ENCODE peak calls at places on chromosome 16, in seven cellular contexts. Y, C, H, N, X, T and D are unnamed samples. For H3K4me1, the result is how much of the 10 kb centered on the place peaks cover.

GRCh38 chr16:86508947-86509758 is 1.2 kb upstream of the FOXF1 start:
- DNase-seq in X (peak), H (peak), Y (no peak), C (no peak), T (no peak), N (no peak), D (no peak)

GRCh38 chr16:49492896-49493620 is 119.5 kb downstream of the C16orf78 start:
- DNase-seq in Y (no peak), X (no peak), T (no peak), C (no peak), N (no peak), H (no peak), D (no peak)

GRCh38 chr16:4297480-4297879 is 18.4 kb upstream of the GLIS2 start:
- DNase-seq in H (no peak), X (no peak), T (no peak), C (no peak), Y (no peak), N (no peak), D (no peak)

GRCh38 chr16:27169511-27170071 is 33.7 kb upstream of the KDM8 start:
- DNase-seq in H (no peak), T (no peak), X (no peak), Y (no peak), N (no peak), C (no peak), D (no peak)

GRCh38 chr16:22191966-22192260 is 14.2 kb upstream of the EEF2K start:
- DNase-seq in X (no peak), H (peak), Y (no peak), C (no peak), T (no peak), N (peak), D (no peak)

GRCh38 chr16:86595983-86596605 is 17.7 kb downstream of the FOXL1 start:
- DNase-seq in Y (no peak), H (no peak), N (no peak), C (no peak), X (no peak), T (no peak), D (no peak)

GRCh38 chr16:50467943-50468748 is 80.0 kb upstream of the NKD1 start:
- DNase-seq in X (no peak), T (no peak), Y (no peak), H (peak), C (no peak), N (peak), D (peak)

GRCh38 chr16:79559532-79559931 is 41.0 kb downstream of the MAF start:
- DNase-seq in H (no peak), C (no peak), N (no peak), X (no peak), Y (no peak), T (no peak), D (no peak)

GRCh38 chr16:82301108-82301755 is 131.2 kb upstream of the MPHOSPH6 start:
- DNase-seq in T (no peak), C (no peak), Y (no peak), N (no peak), H (no peak), X (no peak), D (no peak)

GRCh38 chr16:78377312-78377711 is 277.9 kb downstream of the WWOX start:
- DNase-seq in X (no peak), H (no peak), C (no peak), T (no peak), N (no peak), Y (no peak), D (no peak)

GRCh38 chr16:70253291-70254094 is 1.8 kb upstream of the EXOSC6 start:
- DNase-seq in N (peak), T (peak), Y (no peak), C (no peak), H (no peak), X (no peak), D (peak)
- TF ChIP-seq CTCF in N (peak), T (peak), Y (peak), C (peak), H (no peak), X (peak), D (peak)

GRCh38 chr16:17468611-17469010 is 2.1 kb downstream of the XYLT1 start:
- DNase-seq in T (no peak), N (no peak), X (no peak), Y (no peak), H (no peak), C (no peak), D (no peak)
- H3K4me3 ChIP-seq in T (peak), N (peak), X (peak), Y (peak), H (peak), C (peak), D (no peak)

GRCh38 chr16:17368511-17368910 is 102.2 kb downstream of the XYLT1 start:
- DNase-seq in N (no peak), C (no peak), T (no peak), X (no peak), H (no peak), Y (no peak), D (no peak)
- H3K4me1 ChIP-seq in N (under half), C (under half), T (under half), X (under half), H (under half), Y (under half), D (under half)

GRCh38 chr16:63326736-63327339 is 1290.6 kb upstream of the CDH8 start:
- DNase-seq in C (no peak), H (no peak), T (no peak), N (no peak), X (no peak), Y (no peak), D (no peak)

GRCh38 chr16:63324306-63324705 is 1288.1 kb upstream of the CDH8 start:
- DNase-seq in H (no peak), Y (no peak), C (no peak), X (no peak), T (no peak), N (no peak), D (no peak)

GRCh38 chr16:63323722-63324121 is 1287.5 kb upstream of the CDH8 start:
- DNase-seq in N (no peak), Y (no peak), T (no peak), C (no peak), X (no peak), H (no peak), D (no peak)

DNA sequence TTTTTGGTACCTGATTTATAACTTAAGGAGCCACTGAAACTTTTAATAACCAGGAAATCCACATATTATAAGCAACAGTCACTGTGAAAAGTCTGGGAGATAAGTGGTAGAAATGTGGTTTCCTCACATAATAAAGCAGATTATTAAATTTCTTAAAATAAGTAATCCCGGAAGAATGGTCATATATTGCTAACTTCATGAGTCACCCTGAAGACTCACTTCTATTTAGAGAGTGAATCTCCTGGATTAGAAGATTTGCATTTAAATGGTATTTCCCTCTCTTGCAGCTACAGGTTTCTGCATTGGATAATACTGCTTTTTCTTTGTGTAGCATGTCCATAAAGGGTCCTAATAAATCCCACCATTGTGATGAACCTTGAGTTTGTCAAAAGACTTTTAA is 1286.8 kb upstream of the CDH8 start:
- DNase-seq in X (no peak), C (no peak), T (no peak), Y (no peak), N (no peak), H (no peak), D (no peak)
- TF ChIP-seq CTCF in X (no peak), C (no peak), T (no peak), Y (no peak), N (no peak), H (no peak), D (no peak)

GRCh38 chr16:66872524-66872923 is 7.8 kb upstream of the PDP2 start:
- DNase-seq in H (no peak), C (no peak), N (no peak), Y (no peak), X (no peak), T (no peak), D (no peak)
- H3K4me3 ChIP-seq in H (peak), C (peak), N (peak), Y (peak), X (peak), T (peak), D (peak)

GRCh38 chr16:11725457-11725856 is 17.2 kb downstream of the TXNDC11 start:
- DNase-seq in T (no peak), X (no peak), Y (no peak), C (no peak), N (no peak), H (no peak), D (no peak)

GRCh38 chr16:11722468-11722808 is 20.2 kb downstream of the TXNDC11 start:
- DNase-seq in H (no peak), Y (no peak), T (no peak), C (no peak), N (no peak), X (no peak), D (no peak)

GRCh38 chr16:11726008-11726407 is 16.6 kb downstream of the TXNDC11 start:
- DNase-seq in N (no peak), C (no peak), H (no peak), Y (no peak), X (no peak), T (no peak), D (no peak)

GRCh38 chr16:11719171-11719570 is 23.5 kb downstream of the TXNDC11 start:
- DNase-seq in X (no peak), N (no peak), H (no peak), T (no peak), C (no peak), Y (no peak), D (no peak)

DNA sequence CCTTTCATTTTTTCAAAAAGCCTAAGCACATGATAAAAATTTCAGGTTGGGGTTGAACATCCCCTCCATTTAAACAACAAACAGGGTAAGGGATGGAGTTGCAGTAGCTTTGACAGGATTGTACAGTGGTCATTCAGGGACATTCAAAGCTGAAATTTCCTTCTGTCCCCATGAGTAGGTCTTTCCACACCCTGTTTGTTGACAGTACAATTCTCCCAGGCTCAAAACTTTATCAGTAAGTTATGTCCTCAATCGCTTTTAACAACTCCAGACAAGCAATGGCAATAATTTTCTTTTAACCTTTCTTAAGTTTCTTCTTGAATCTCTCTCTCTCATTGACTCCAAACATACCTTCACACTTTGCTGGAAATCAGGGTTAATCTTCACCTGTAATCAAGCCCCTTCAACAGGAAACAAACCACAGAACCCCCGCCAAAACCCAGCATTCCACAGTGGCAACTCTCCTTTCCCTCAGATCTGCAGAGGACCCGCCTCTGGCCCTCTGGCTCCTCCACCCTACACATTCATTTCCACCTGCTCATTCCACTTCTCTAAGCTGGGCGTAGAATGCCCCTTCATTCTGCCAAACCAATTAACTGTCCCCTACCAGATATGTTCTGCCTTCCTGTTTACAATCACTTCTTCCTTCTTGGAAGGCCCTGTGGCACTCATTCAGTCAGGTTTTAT is 20.7 kb downstream of the TXNDC11 start:
- DNase-seq in X (no peak), Y (no peak), N (no peak), H (no peak), C (no peak), T (no peak), D (no peak)
- H3K4me1 ChIP-seq in X (under half), Y (under half), N (under half), H (under half), C (under half), T (under half), D (under half)

GRCh38 chr16:24537474-24538337 is 1.7 kb upstream of the RBBP6 start:
- DNase-seq in H (no peak), T (no peak), X (no peak), Y (no peak), C (no peak), N (no peak), D (peak)

GRCh38 chr16:24534634-24535033 is 4.7 kb upstream of the RBBP6 start:
- DNase-seq in N (no peak), X (no peak), C (no peak), Y (no peak), H (no peak), T (no peak), D (no peak)

GRCh38 chr16:24538756-24539294 is 541 bp upstream of the RBBP6 start:
- DNase-seq in H (no peak), X (no peak), N (no peak), C (no peak), T (peak), Y (no peak), D (no peak)

GRCh38 chr16:24536671-24537070 is 2.7 kb upstream of the RBBP6 start:
- DNase-seq in Y (no peak), H (no peak), C (no peak), T (no peak), N (no peak), X (no peak), D (no peak)

GRCh38 chr16:24535827-24536226 is 3.5 kb upstream of the RBBP6 start:
- DNase-seq in T (no peak), Y (no peak), N (no peak), H (no peak), X (no peak), C (no peak), D (no peak)
- TF ChIP-seq CTCF in T (no peak), Y (no peak), N (peak), H (no peak), X (no peak), C (no peak), D (no peak)

GRCh38 chr16:6692874-6693273 is 639.8 kb upstream of the RBFOX1 start:
- DNase-seq in C (no peak), H (no peak), X (no peak), T (no peak), Y (no peak), N (no peak), D (no peak)
- H3K4me3 ChIP-seq in C (no peak), H (no peak), X (no peak), T (no peak), Y (no peak), N (no peak), D (no peak)

GRCh38 chr16:31875112-31875803 is 1.7 kb downstream of the ZNF267 start:
- DNase-seq in Y (no peak), X (no peak), T (no peak), C (no peak), H (no peak), N (no peak), D (no peak)

GRCh38 chr16:31871510-31871909 is 2.1 kb upstream of the ZNF267 start:
- DNase-seq in Y (no peak), T (no peak), N (no peak), H (no peak), C (no peak), X (no peak), D (no peak)

GRCh38 chr16:31872201-31872600 is 1.4 kb upstream of the ZNF267 start:
- DNase-seq in T (no peak), C (no peak), Y (no peak), X (no peak), N (no peak), H (no peak), D (no peak)

GRCh38 chr16:31874354-31875111 is 926 bp downstream of the ZNF267 start:
- DNase-seq in T (no peak), Y (no peak), C (no peak), N (no peak), X (no peak), H (no peak), D (no peak)

GRCh38 chr16:31873556-31874353 is at the start of gene ZNF267:
- DNase-seq in N (peak), Y (peak), C (peak), T (peak), H (peak), X (peak), D (peak)
- H3K4me1 ChIP-seq in N (under half), Y (under half), C (under half), T (under half), H (under half), X (under half), D (under half)

GRCh38 chr16:73057369-73058210 is 9.7 kb upstream of the ZFHX3 start:
- DNase-seq in C (no peak), H (peak), X (peak), Y (no peak), T (no peak), N (peak), D (peak)

GRCh38 chr16:73059779-73060178 is 11.9 kb upstream of the ZFHX3 start:
- DNase-seq in X (no peak), N (no peak), Y (no peak), C (no peak), H (no peak), T (no peak), D (no peak)

GRCh38 chr16:73058616-73059409 is 10.9 kb upstream of the ZFHX3 start:
- DNase-seq in Y (no peak), T (no peak), C (no peak), X (peak), N (peak), H (peak), D (peak)

GRCh38 chr16:73056911-73057310 is 9.0 kb upstream of the ZFHX3 start:
- DNase-seq in T (no peak), Y (no peak), N (no peak), X (no peak), C (no peak), H (no peak), D (no peak)

DNA sequence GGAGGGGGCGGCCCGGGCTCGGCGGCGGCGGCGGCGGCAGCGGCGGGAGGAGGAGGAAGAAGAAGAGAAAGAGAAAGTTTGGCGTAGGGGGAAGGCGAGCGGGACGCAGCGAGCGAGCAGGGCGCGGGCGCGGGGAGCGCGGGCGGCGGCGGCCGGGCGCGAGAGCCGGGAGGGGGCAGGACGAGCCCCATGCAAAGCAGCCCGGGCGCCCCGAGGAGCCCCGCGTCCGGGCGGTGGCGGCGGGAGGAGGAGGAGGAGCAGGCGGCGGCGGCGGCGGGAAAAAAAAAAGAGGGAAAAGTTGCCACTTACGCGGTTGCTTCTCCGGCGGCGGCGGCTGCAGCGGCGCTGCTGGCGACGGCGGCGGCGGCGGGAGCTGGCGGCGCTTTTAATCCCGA is 10.3 kb upstream of the ZFHX3 start:
- DNase-seq in H (peak), T (no peak), X (peak), Y (no peak), C (no peak), N (no peak), D (peak)
- TF ChIP-seq CTCF in H (no peak), T (no peak), X (peak), Y (no peak), C (no peak), N (no peak), D (no peak)